ENCODE peak calls at places on chromosomes 11 and 22, in five cellular contexts. Q is right lobe of liver; R is RWPE1; W is CD8-positive, alpha-beta memory T cell; I is K562. M is an unnamed sample.

GRCh38 chr22:49964136-49964492 is 3.5 kb downstream of the PIM3 start:
- DNase-seq in Q (no peak), R (no peak), W (peak; percentile 70), I (no peak), M (no peak)

GRCh38 chr22:37843746-37844089 is 416 bp downstream of the ANKRD54 start:
- DNase-seq in Q (no peak), R (peak; percentile 25), W (peak; percentile 73), I (peak; percentile 65), M (no peak)

GRCh38 chr22:42720263-42721044 is at the start of gene A4GALT:
- DNase-seq in Q (no peak), R (peak; percentile 13), W (no peak), I (peak; percentile 68), M (peak; percentile 75)

GRCh38 chr11:126134461-126135155 is 71.9 kb upstream of the CDON start:
- DNase-seq in Q (no peak), R (no peak), W (no peak), I (no peak), M (no peak)

GRCh38 chr11:33227578-33228261 is 29.5 kb upstream of the HIPK3 start:
- DNase-seq in Q (no peak), R (no peak), W (no peak), I (no peak), M (no peak)

GRCh38 chr11:96328395-96329010 is 14.5 kb downstream of the MAML2 start:
- DNase-seq in Q (no peak), R (no peak), W (no peak), I (peak; percentile 50), M (no peak)

GRCh38 chr11:88469828-88470227 is 132.3 kb upstream of the CTSC start:
- DNase-seq in Q (no peak), R (no peak), W (no peak), I (no peak), M (no peak)

GRCh38 chr11:15923169-15923568 is 433.2 kb downstream of the SOX6 start:
- DNase-seq in Q (no peak), R (peak; percentile 18), W (no peak), I (no peak), M (peak; percentile 60)

GRCh38 chr11:33869511-33870422 is 22.1 kb downstream of the LMO2 start:
- DNase-seq in Q (peak; percentile 67), R (peak; percentile 14), W (no peak), I (peak; percentile 72), M (peak; percentile 82)

GRCh38 chr22:41619979-41620645 is 731 bp downstream of the DESI1 start:
- DNase-seq in Q (peak; percentile 74), R (no peak), W (peak; percentile 61), I (no peak), M (peak; percentile 86)

GRCh38 chr11:118434123-118434552 is 2.2 kb upstream of the KMT2A start:
- DNase-seq in Q (no peak), R (no peak), W (no peak), I (no peak), M (no peak)

GRCh38 chr11:44467931-44468330 is 97.5 kb upstream of the CD82 start:
- DNase-seq in Q (no peak), R (no peak), W (no peak), I (no peak), M (no peak)

GRCh38 chr11:101718406-101718805 is 134.6 kb upstream of the TRPC6 start:
- DNase-seq in Q (no peak), R (peak; percentile 13), W (no peak), I (no peak), M (no peak)

GRCh38 chr11:109914038-109914437 is 179.2 kb upstream of the ZC3H12C start:
- DNase-seq in Q (no peak), R (peak; percentile 37), W (no peak), I (no peak), M (no peak)

GRCh38 chr22:23392420-23393121 is 187.5 kb downstream of the IGLL1 start:
- DNase-seq in Q (peak; percentile 45), R (no peak), W (no peak), I (no peak), M (no peak)

GRCh38 chr11:34411786-34412185 is 26.9 kb upstream of the CAT start:
- DNase-seq in Q (no peak), R (no peak), W (no peak), I (no peak), M (no peak)

GRCh38 chr11:1218256-1218787 is 4.5 kb upstream of the MUC5B start:
- DNase-seq in Q (peak; percentile 24), R (no peak), W (no peak), I (no peak), M (peak; percentile 27)

GRCh38 chr11:2139691-2140337 is 625 bp upstream of the IGF2 start:
- DNase-seq in Q (peak; percentile 50), R (no peak), W (no peak), I (no peak), M (peak; percentile 73)

GRCh38 chr11:27757953-27758352 is 57.7 kb upstream of the BDNF start:
- DNase-seq in Q (no peak), R (peak; percentile 17), W (no peak), I (no peak), M (no peak)

GRCh38 chr11:44785856-44786606 is 59.3 kb downstream of the TSPAN18 start:
- DNase-seq in Q (no peak), R (no peak), W (no peak), I (peak; percentile 46), M (peak; percentile 81)

GRCh38 chr11:128961645-128962044 is 19.0 kb upstream of the TP53AIP1 start:
- DNase-seq in Q (no peak), R (no peak), W (no peak), I (no peak), M (no peak)

GRCh38 chr11:84865257-84865656 is 761.9 kb downstream of the DLG2 start:
- DNase-seq in Q (no peak), R (no peak), W (no peak), I (no peak), M (no peak)

GRCh38 chr11:74838188-74838587 is 89.5 kb downstream of the RNF169 start:
- DNase-seq in Q (no peak), R (no peak), W (no peak), I (no peak), M (no peak)

GRCh38 chr11:130023204-130023603 is 20.6 kb upstream of the PRDM10 start:
- DNase-seq in Q (no peak), R (peak; percentile 76), W (no peak), I (no peak), M (no peak)

GRCh38 chr11:9748361-9748970 is 84.6 kb downstream of the SWAP70 start:
- DNase-seq in Q (no peak), R (no peak), W (peak; percentile 66), I (peak; percentile 40), M (peak; percentile 77)

DNA sequence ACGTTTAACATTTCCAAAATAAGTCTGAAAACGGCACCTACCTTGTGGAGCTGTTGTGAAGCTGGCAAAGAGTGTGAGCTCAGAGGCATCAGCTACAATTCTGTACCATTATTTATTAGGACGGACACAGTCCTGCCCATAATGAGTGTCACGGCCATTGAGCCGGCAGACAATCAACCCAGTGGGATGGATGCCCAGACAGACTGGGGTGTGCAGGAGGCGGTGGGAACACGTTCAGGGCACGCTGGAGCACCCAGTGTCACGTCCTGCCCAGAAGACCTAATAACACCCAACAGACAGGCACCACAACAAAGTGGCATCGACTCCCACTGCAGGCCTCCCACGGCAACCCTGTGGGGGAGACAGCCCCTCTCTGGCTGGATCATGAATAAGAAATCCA is 34.5 kb downstream of the TPST2 start:
- DNase-seq in Q (peak; percentile 80), R (no peak), W (no peak), I (no peak), M (no peak)
- H3K27ac ChIP-seq in Q (peak overlapping the region; percentile 32), R (no peak overlapping the region), W (no peak overlapping the region), I (no peak overlapping the region), M (no peak overlapping the region)

GRCh38 chr11:8722156-8722555 is 39.6 kb downstream of the RPL27A start:
- DNase-seq in Q (peak; percentile 18), R (peak; percentile 46), W (no peak), I (no peak), M (peak; percentile 75)
- H3K27ac ChIP-seq in Q (no peak overlapping the region), R (peak overlapping the region; percentile 96), W (no peak overlapping the region), I (no peak overlapping the region), M (no peak overlapping the region)

GRCh38 chr22:17237031-17237668 is 17.9 kb upstream of the ADA2 start:
- DNase-seq in Q (no peak), R (no peak), W (no peak), I (no peak), M (no peak)
- H3K27ac ChIP-seq in Q (peak overlapping the region; percentile 2), R (no peak overlapping the region), W (no peak overlapping the region), I (no peak overlapping the region), M (no peak overlapping the region)

DNA sequence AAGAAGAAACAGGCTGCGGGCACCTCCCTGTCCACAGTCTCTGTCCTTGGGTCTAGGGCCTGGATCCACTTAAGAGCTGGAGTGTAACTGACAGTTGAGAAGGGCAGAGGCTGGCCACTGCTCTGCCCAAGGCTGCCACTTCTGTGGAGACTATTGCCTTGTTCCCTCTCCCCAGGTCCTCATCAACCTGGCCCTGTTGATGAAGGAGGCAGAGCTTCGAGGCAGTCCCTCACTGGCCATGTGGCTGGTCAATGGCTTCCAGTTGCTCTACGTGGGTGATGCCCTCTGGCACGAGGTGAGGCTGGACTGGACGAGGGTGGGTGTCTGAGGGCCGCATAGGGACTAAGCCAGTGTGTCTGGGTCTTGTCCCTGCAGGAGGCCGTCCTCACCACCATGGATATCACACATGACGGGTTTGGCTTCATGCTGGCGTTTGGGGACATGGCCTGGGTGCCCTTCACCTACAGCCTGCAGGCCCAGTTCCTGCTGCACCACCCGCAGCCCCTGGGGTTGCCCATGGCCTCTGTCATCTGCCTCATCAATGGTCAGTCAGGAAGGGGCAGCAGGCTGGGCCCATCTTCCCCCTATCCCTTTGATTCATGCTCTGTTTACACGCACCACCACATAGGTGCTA is 2.8 kb downstream of the ZNHIT2 start:
- DNase-seq in Q (no peak), R (no peak), W (no peak), I (no peak), M (no peak)
- H3K27ac ChIP-seq in Q (peak overlapping the region; percentile 69), R (peak overlapping the region; percentile 86), W (no peak overlapping the region), I (no peak overlapping the region), M (no peak overlapping the region)

DNA sequence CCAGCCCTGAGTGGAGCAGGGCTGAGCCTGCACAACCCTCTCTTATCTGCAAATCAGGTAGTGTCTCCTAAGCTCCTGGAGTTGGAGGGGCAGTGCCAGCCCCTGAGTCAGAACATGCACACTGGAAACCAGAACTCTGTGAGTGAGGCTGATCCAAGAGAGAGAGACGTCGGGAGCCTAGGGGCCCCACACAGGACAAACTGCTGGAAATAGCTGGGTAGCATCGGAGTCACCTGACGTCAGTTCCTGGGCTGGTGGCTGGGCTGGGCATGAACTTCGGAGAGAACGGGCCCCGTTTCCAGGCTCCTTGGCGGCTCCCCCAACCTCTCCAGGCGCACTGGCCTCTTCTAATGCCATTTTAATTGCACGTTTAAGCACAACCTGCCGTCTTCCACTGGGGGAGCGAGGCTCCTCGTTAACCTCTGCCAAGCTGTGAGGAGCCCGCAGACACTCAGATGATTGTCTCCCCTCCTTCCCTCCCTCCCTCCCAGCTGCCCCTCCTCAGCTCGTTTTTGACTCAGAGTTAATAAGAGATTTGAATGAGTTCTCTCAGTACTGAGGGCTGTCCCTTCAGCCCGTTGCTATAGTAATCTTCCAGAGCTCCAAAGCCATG is 191.2 kb upstream of the TBCEL start:
- DNase-seq in Q (no peak), R (no peak), W (no peak), I (no peak), M (no peak)
- H3K27ac ChIP-seq in Q (no peak overlapping the region), R (no peak overlapping the region), W (no peak overlapping the region), I (no peak overlapping the region), M (peak overlapping the region; percentile 79)

M was measured in endodermal cell.